ENCODE peak calls at places on chromosomes 13 and 19, in six cellular contexts. V, S, N, Q, R and T are unnamed samples.

GRCh38 chr13:49517461-49517860 is 21.7 kb downstream of the PHF11 start:
- DNase-seq in V (no peak), S (no peak), N (no peak), Q (no peak), R (no peak), T (no peak)

GRCh38 chr19:53977991-53978731 is 13.3 kb upstream of the CACNG6 start:
- DNase-seq in V (no peak), S (peak; percentile 90), N (peak; percentile 84), Q (no peak), R (no peak), T (peak; percentile 31)

GRCh38 chr13:76379341-76380105 is 506.7 kb downstream of the KCTD12 start:
- DNase-seq in V (no peak), S (no peak), N (no peak), Q (no peak), R (no peak), T (no peak)

GRCh38 chr19:8361921-8362793 is 1.8 kb upstream of the ANGPTL4 start:
- DNase-seq in V (peak; percentile 95), S (no peak), N (peak; percentile 99), Q (peak; percentile 98), R (peak; percentile 97), T (peak; percentile 96)

GRCh38 chr13:37947419-37948140 is 78.0 kb upstream of the TRPC4 start:
- DNase-seq in V (no peak), S (no peak), N (no peak), Q (no peak), R (no peak), T (no peak)

GRCh38 chr19:55311797-55312196 is 13.3 kb downstream of the TMEM150B start:
- DNase-seq in V (no peak), S (no peak), N (no peak), Q (no peak), R (no peak), T (no peak)

GRCh38 chr19:52734340-52734892 is 428 bp downstream of the ZNF611 start:
- DNase-seq in V (no peak), S (no peak), N (no peak), Q (peak; percentile 25), R (no peak), T (no peak)

GRCh38 chr13:72536668-72537399 is 190.6 kb downstream of the MZT1 start:
- DNase-seq in V (no peak), S (no peak), N (no peak), Q (no peak), R (peak; percentile 19), T (no peak)

GRCh38 chr13:60397693-60398437 is 845 bp downstream of the TDRD3 start:
- DNase-seq in V (no peak), S (no peak), N (peak; percentile 67), Q (peak; percentile 63), R (peak; percentile 56), T (peak; percentile 51)

GRCh38 chr13:77390391-77390790 is 63.5 kb upstream of the MYCBP2 start:
- DNase-seq in V (no peak), S (no peak), N (no peak), Q (no peak), R (no peak), T (peak; percentile 66)

GRCh38 chr19:47619763-47620162 is 10.8 kb downstream of the BICRA start:
- DNase-seq in V (no peak), S (peak; percentile 70), N (peak; percentile 73), Q (no peak), R (no peak), T (no peak)

GRCh38 chr19:4233282-4233853 is 4.0 kb downstream of the EBI3 start:
- DNase-seq in V (no peak), S (no peak), N (peak; percentile 8), Q (peak; percentile 54), R (peak; percentile 41), T (no peak)

GRCh38 chr13:73877399-73877798 is 256.8 kb downstream of the KLF12 start:
- DNase-seq in V (no peak), S (no peak), N (no peak), Q (no peak), R (no peak), T (no peak)

GRCh38 chr19:40371802-40372122 is 18.2 kb downstream of the HIPK4 start:
- DNase-seq in V (no peak), S (no peak), N (no peak), Q (no peak), R (no peak), T (no peak)

GRCh38 chr19:47227347-47228167 is 3.4 kb downstream of the BBC3 start:
- DNase-seq in V (no peak), S (peak; percentile 99), N (peak; percentile 94), Q (peak; percentile 84), R (peak; percentile 97), T (peak; percentile 92)

GRCh38 chr13:48831248-48831647 is 144.5 kb upstream of the FNDC3A start:
- DNase-seq in V (no peak), S (no peak), N (peak; percentile 31), Q (no peak), R (no peak), T (no peak)

GRCh38 chr13:74210693-74211393 is 76.6 kb upstream of the KLF12 start:
- DNase-seq in V (no peak), S (no peak), N (peak; percentile 98), Q (peak; percentile 68), R (no peak), T (no peak)

GRCh38 chr13:31515427-31515826 is 223.9 kb upstream of the RXFP2 start:
- DNase-seq in V (no peak), S (no peak), N (no peak), Q (no peak), R (no peak), T (no peak)

GRCh38 chr19:6210721-6211600 is 68.8 kb downstream of the MLLT1 start:
- DNase-seq in V (no peak), S (no peak), N (no peak), Q (no peak), R (no peak), T (peak; percentile 82)

GRCh38 chr13:30870049-30870884 is 35.8 kb upstream of the MEDAG start:
- DNase-seq in V (peak; percentile 89), S (no peak), N (peak; percentile 100), Q (peak; percentile 42), R (peak; percentile 44), T (peak; percentile 96)

GRCh38 chr19:5811117-5811516 is 6.2 kb downstream of the NRTN start:
- DNase-seq in V (no peak), S (no peak), N (no peak), Q (no peak), R (no peak), T (no peak)

GRCh38 chr13:44578064-44578394 is 1.9 kb upstream of the TSC22D1 start:
- DNase-seq in V (no peak), S (no peak), N (no peak), Q (peak; percentile 33), R (peak; percentile 26), T (no peak)

GRCh38 chr19:2477141-2477710 is 1.3 kb downstream of the GADD45B start:
- DNase-seq in V (no peak), S (no peak), N (peak; percentile 34), Q (peak; percentile 68), R (peak; percentile 51), T (peak; percentile 90)

GRCh38 chr13:105655046-105655445 is 880.4 kb downstream of the EFNB2 start:
- DNase-seq in V (no peak), S (no peak), N (peak; percentile 74), Q (no peak), R (no peak), T (no peak)

GRCh38 chr13:113041293-113041690 is 64.3 kb upstream of the F7 start:
- DNase-seq in V (no peak), S (no peak), N (no peak), Q (no peak), R (no peak), T (no peak)

GRCh38 chr13:80473695-80474094 is 132.8 kb upstream of the SPRY2 start:
- DNase-seq in V (no peak), S (no peak), N (peak; percentile 18), Q (no peak), R (peak; percentile 39), T (no peak)

GRCh38 chr13:111251646-111252448 is 68.6 kb upstream of the TEX29 start:
- DNase-seq in V (no peak), S (no peak), N (no peak), Q (no peak), R (no peak), T (no peak)

GRCh38 chr13:24389506-24389905 is 80.1 kb downstream of the C1QTNF9 start:
- DNase-seq in V (no peak), S (no peak), N (no peak), Q (no peak), R (no peak), T (no peak)

GRCh38 chr13:40983269-40983668 is 35.8 kb downstream of the ELF1 start:
- DNase-seq in V (no peak), S (no peak), N (no peak), Q (no peak), R (no peak), T (no peak)
- H3K4me3 ChIP-seq in V (peak overlapping the region; percentile 32), S (no peak overlapping the region), N (no peak overlapping the region), Q (no peak overlapping the region), R (no peak overlapping the region), T (no peak overlapping the region)

GRCh38 chr13:33312150-33312908 is 26.8 kb upstream of the STARD13 start:
- DNase-seq in V (no peak), S (no peak), N (peak; percentile 37), Q (no peak), R (no peak), T (no peak)
- TF ChIP-seq CTCF in V (peak; percentile 15), S (no peak), N (peak; percentile 33), Q (no peak), R (peak; percentile 38), T (no peak)

GRCh38 chr19:16521715-16522289 is 20.4 kb downstream of the CHERP start:
- DNase-seq in V (no peak), S (no peak), N (no peak), Q (no peak), R (no peak), T (no peak)

GRCh38 chr19:16522559-16523377 is 19.5 kb downstream of the CHERP start:
- DNase-seq in V (no peak), S (no peak), N (no peak), Q (no peak), R (no peak), T (no peak)

GRCh38 chr19:16520074-16520973 is 21.9 kb downstream of the CHERP start:
- DNase-seq in V (no peak), S (no peak), N (no peak), Q (no peak), R (no peak), T (no peak)

GRCh38 chr19:16519230-16519687 is 23.0 kb downstream of the CHERP start:
- DNase-seq in V (no peak), S (no peak), N (no peak), Q (no peak), R (no peak), T (no peak)

DNA sequence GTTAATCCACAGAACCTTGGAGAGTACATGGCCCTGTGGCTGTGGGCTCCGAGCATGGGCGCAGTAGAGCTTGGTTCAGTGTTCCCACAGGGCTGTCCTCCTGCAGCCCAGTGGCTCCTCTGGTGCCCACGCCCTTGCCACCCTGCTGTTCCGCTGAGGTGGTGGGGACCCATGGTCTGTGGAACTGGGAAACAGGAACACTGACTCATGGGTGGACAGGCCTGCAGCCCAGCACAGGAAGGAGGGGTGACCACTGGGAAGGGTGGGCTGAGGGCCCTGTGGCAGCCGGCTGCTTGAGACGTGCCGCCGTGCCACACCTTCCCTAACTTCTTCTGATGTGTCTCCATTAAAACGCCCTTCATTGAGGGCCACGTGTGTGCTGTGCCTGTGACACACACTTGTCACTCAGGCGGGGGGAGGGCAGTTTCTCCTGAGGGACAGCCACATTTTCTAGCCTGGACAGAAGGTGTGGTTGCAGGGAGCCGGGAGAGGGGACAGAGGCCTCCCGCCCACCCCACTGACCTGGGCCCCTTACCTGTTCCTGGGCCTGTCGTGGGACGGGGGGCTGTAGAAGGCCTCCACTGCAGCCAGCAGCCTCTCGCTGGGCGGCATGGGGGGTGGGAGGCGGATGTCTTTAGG is 21.1 kb downstream of the CHERP start:
- DNase-seq in V (no peak), S (no peak), N (no peak), Q (no peak), R (no peak), T (no peak)
- TF ChIP-seq POLR2A in V (no peak), S (no peak), N (no peak), Q (no peak), R (no peak), T (no peak)

GRCh38 chr19:46076951-46077814 is 36.4 kb upstream of the IGFL4 start:
- DNase-seq in V (no peak), S (peak; percentile 63), N (peak; percentile 79), Q (peak; percentile 52), R (no peak), T (peak; percentile 88)
- H3K4me3 ChIP-seq in V (peak overlapping the region; percentile 1), S (peak overlapping the region; percentile 75), N (peak overlapping the region; percentile 27), Q (peak overlapping the region; percentile 29), R (no peak overlapping the region), T (no peak overlapping the region)